ENCODE peak calls at places on chromosomes 6 and 20, in eight cellular contexts. One of them, this sample, is unnamed.
A peak's percentile ranks its signal among the peaks of the same experiment; 100 is the strongest.

GRCh38 chr20:59207235-59207634 is 43.6 kb downstream of the ZNF831 start:
- DNase-seq in bronchial epithelial cell: no peak
- DNase-seq in fibroblast of pulmonary artery: no peak
- DNase-seq in astrocyte: no peak
- DNase-seq in heart right ventricle: no peak
- DNase-seq in fibroblast of the aortic adventitia: no peak
- DNase-seq in GM12865: no peak
- DNase-seq in CD8-positive, alpha-beta memory T cell: no peak
- DNase-seq in this sample: no peak

GRCh38 chr6:149856256-149856994 is 7.7 kb downstream of the LRP11 start:
- DNase-seq in astrocyte: peak; percentile 19
- DNase-seq in CD8-positive, alpha-beta memory T cell: no peak
- DNase-seq in GM12865: no peak
- DNase-seq in bronchial epithelial cell: peak; percentile 48
- DNase-seq in fibroblast of pulmonary artery: no peak
- DNase-seq in heart right ventricle: no peak
- DNase-seq in fibroblast of the aortic adventitia: no peak
- DNase-seq in this sample: peak; percentile 36

GRCh38 chr6:138278326-138278725 is 60.0 kb upstream of the PBOV1 start:
- DNase-seq in heart right ventricle: peak; percentile 18
- DNase-seq in astrocyte: peak; percentile 6
- DNase-seq in GM12865: peak; percentile 9
- DNase-seq in CD8-positive, alpha-beta memory T cell: no peak
- DNase-seq in fibroblast of pulmonary artery: peak; percentile 46
- DNase-seq in bronchial epithelial cell: peak; percentile 46
- DNase-seq in fibroblast of the aortic adventitia: peak; percentile 41
- DNase-seq in this sample: peak; percentile 59

GRCh38 chr6:7262746-7263335 is 50.2 kb downstream of the SSR1 start:
- DNase-seq in CD8-positive, alpha-beta memory T cell: no peak
- DNase-seq in astrocyte: no peak
- DNase-seq in fibroblast of pulmonary artery: no peak
- DNase-seq in heart right ventricle: no peak
- DNase-seq in GM12865: no peak
- DNase-seq in bronchial epithelial cell: no peak
- DNase-seq in fibroblast of the aortic adventitia: no peak
- DNase-seq in this sample: no peak

GRCh38 chr6:73451166-73452106 is 661 bp downstream of the CGAS start:
- DNase-seq in fibroblast of the aortic adventitia: peak; percentile 61
- DNase-seq in CD8-positive, alpha-beta memory T cell: peak; percentile 37
- DNase-seq in heart right ventricle: peak; percentile 35
- DNase-seq in astrocyte: peak; percentile 12
- DNase-seq in bronchial epithelial cell: peak; percentile 25
- DNase-seq in fibroblast of pulmonary artery: peak; percentile 49
- DNase-seq in GM12865: peak; percentile 84
- DNase-seq in this sample: peak; percentile 37

GRCh38 chr6:154954352-154954751 is 40.8 kb upstream of the TIAM2 start:
- DNase-seq in bronchial epithelial cell: no peak
- DNase-seq in CD8-positive, alpha-beta memory T cell: no peak
- DNase-seq in GM12865: no peak
- DNase-seq in astrocyte: peak; percentile 57
- DNase-seq in heart right ventricle: no peak
- DNase-seq in fibroblast of pulmonary artery: no peak
- DNase-seq in fibroblast of the aortic adventitia: no peak
- DNase-seq in this sample: no peak

GRCh38 chr20:62769346-62770071 is 26.8 kb upstream of the MRGBP start:
- DNase-seq in astrocyte: no peak
- DNase-seq in heart right ventricle: no peak
- DNase-seq in fibroblast of pulmonary artery: no peak
- DNase-seq in bronchial epithelial cell: no peak
- DNase-seq in fibroblast of the aortic adventitia: no peak
- DNase-seq in CD8-positive, alpha-beta memory T cell: no peak
- DNase-seq in GM12865: no peak
- DNase-seq in this sample: no peak

GRCh38 chr6:18102783-18103509 is 19.5 kb downstream of the NHLRC1 start:
- DNase-seq in fibroblast of the aortic adventitia: no peak
- DNase-seq in GM12865: no peak
- DNase-seq in astrocyte: no peak
- DNase-seq in bronchial epithelial cell: no peak
- DNase-seq in fibroblast of pulmonary artery: no peak
- DNase-seq in heart right ventricle: no peak
- DNase-seq in CD8-positive, alpha-beta memory T cell: no peak
- DNase-seq in this sample: no peak

DNA sequence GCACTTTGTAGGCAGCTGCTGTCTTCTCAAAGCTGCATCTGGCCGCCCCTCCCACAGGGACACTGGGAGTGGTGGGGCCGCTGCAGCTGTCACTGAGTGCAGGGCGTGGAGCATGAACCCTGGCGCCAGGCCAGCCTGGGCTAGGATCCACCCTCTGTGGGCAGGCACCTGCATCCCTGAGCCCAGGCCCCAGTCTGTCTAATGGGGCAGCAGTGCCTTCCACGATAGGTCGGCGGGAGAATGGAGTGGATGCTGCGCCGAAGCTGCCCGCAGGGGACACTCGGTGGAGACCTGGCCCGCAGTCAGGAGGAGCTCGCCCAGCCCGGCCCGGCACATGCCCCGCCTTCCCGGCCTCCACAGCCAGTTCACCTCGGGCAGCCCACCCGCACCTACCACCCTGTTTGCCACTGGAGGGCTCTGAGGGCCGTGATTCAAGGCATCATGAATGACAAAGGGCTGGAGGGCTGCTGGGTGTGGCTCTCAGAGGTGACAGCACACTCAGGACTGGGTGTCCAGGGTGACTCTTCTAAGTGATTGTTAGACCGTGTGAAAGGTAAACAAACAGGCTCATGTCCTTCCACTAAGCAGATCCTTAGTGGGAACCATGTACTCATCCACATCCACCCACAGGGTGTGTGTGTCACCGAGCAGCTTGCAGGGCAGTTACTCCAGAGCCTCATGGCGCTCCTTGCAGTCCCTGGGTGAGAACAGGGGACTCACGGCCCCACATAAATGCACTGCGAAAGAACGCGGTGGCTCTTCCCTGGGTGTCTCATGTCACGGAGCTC is 133.9 kb downstream of the AGPAT4 start:
- DNase-seq in fibroblast of pulmonary artery: no peak
- DNase-seq in fibroblast of the aortic adventitia: no peak
- DNase-seq in CD8-positive, alpha-beta memory T cell: no peak
- DNase-seq in astrocyte: no peak
- DNase-seq in heart right ventricle: no peak
- DNase-seq in bronchial epithelial cell: peak; percentile 28
- DNase-seq in GM12865: no peak
- DNase-seq in this sample: peak; percentile 36
- H3K4me3 ChIP-seq in fibroblast of pulmonary artery: no peak overlapping the region
- H3K4me3 ChIP-seq in fibroblast of the aortic adventitia: no peak overlapping the region
- H3K4me3 ChIP-seq in CD8-positive, alpha-beta memory T cell: no peak overlapping the region
- H3K4me3 ChIP-seq in astrocyte: no peak overlapping the region
- H3K4me3 ChIP-seq in heart right ventricle: no peak overlapping the region
- H3K4me3 ChIP-seq in bronchial epithelial cell: no peak overlapping the region
- H3K4me3 ChIP-seq in GM12865: no peak overlapping the region
- H3K4me3 ChIP-seq in this sample: no peak overlapping the region

GRCh38 chr20:10653593-10654288 is 20.1 kb downstream of the JAG1 start:
- DNase-seq in fibroblast of pulmonary artery: peak; percentile 83
- DNase-seq in fibroblast of the aortic adventitia: peak; percentile 93
- DNase-seq in GM12865: peak; percentile 31
- DNase-seq in astrocyte: peak; percentile 98
- DNase-seq in bronchial epithelial cell: no peak
- DNase-seq in CD8-positive, alpha-beta memory T cell: no peak
- DNase-seq in heart right ventricle: peak; percentile 62
- DNase-seq in this sample: no peak

GRCh38 chr20:10658051-10658823 is 15.6 kb downstream of the JAG1 start:
- DNase-seq in bronchial epithelial cell: no peak
- DNase-seq in heart right ventricle: no peak
- DNase-seq in astrocyte: no peak
- DNase-seq in fibroblast of the aortic adventitia: no peak
- DNase-seq in CD8-positive, alpha-beta memory T cell: no peak
- DNase-seq in fibroblast of pulmonary artery: no peak
- DNase-seq in GM12865: no peak
- DNase-seq in this sample: no peak

GRCh38 chr20:10656270-10656669 is 17.5 kb downstream of the JAG1 start:
- DNase-seq in fibroblast of pulmonary artery: no peak
- DNase-seq in bronchial epithelial cell: no peak
- DNase-seq in GM12865: no peak
- DNase-seq in heart right ventricle: no peak
- DNase-seq in fibroblast of the aortic adventitia: no peak
- DNase-seq in astrocyte: no peak
- DNase-seq in CD8-positive, alpha-beta memory T cell: no peak
- DNase-seq in this sample: no peak

GRCh38 chr20:10654630-10655029 is 19.2 kb downstream of the JAG1 start:
- DNase-seq in heart right ventricle: no peak
- DNase-seq in bronchial epithelial cell: peak; percentile 92
- DNase-seq in GM12865: peak; percentile 78
- DNase-seq in fibroblast of the aortic adventitia: no peak
- DNase-seq in fibroblast of pulmonary artery: no peak
- DNase-seq in CD8-positive, alpha-beta memory T cell: no peak
- DNase-seq in astrocyte: no peak
- DNase-seq in this sample: peak; percentile 97

GRCh38 chr20:10655723-10656122 is 18.1 kb downstream of the JAG1 start:
- DNase-seq in GM12865: no peak
- DNase-seq in CD8-positive, alpha-beta memory T cell: no peak
- DNase-seq in heart right ventricle: no peak
- DNase-seq in fibroblast of pulmonary artery: no peak
- DNase-seq in bronchial epithelial cell: no peak
- DNase-seq in astrocyte: no peak
- DNase-seq in fibroblast of the aortic adventitia: no peak
- DNase-seq in this sample: no peak
- H3K4me3 ChIP-seq in GM12865: no peak overlapping the region
- H3K4me3 ChIP-seq in CD8-positive, alpha-beta memory T cell: no peak overlapping the region
- H3K4me3 ChIP-seq in heart right ventricle: no peak overlapping the region
- H3K4me3 ChIP-seq in fibroblast of pulmonary artery: no peak overlapping the region
- H3K4me3 ChIP-seq in bronchial epithelial cell: no peak overlapping the region
- H3K4me3 ChIP-seq in astrocyte: no peak overlapping the region
- H3K4me3 ChIP-seq in fibroblast of the aortic adventitia: no peak overlapping the region
- H3K4me3 ChIP-seq in this sample: no peak overlapping the region

GRCh38 chr6:37819802-37820712 is 530 bp downstream of the ZFAND3 start:
- DNase-seq in fibroblast of pulmonary artery: peak; percentile 75
- DNase-seq in astrocyte: peak; percentile 42
- DNase-seq in heart right ventricle: peak; percentile 71
- DNase-seq in GM12865: peak; percentile 66
- DNase-seq in fibroblast of the aortic adventitia: peak; percentile 75
- DNase-seq in bronchial epithelial cell: peak; percentile 85
- DNase-seq in CD8-positive, alpha-beta memory T cell: peak; percentile 62
- DNase-seq in this sample: peak; percentile 76

GRCh38 chr6:37821449-37821848 is 1.9 kb downstream of the ZFAND3 start:
- DNase-seq in astrocyte: no peak
- DNase-seq in GM12865: no peak
- DNase-seq in bronchial epithelial cell: no peak
- DNase-seq in fibroblast of the aortic adventitia: no peak
- DNase-seq in fibroblast of pulmonary artery: no peak
- DNase-seq in heart right ventricle: no peak
- DNase-seq in CD8-positive, alpha-beta memory T cell: no peak
- DNase-seq in this sample: no peak

GRCh38 chr6:37824170-37824569 is 4.6 kb downstream of the ZFAND3 start:
- DNase-seq in bronchial epithelial cell: no peak
- DNase-seq in fibroblast of the aortic adventitia: no peak
- DNase-seq in astrocyte: no peak
- DNase-seq in CD8-positive, alpha-beta memory T cell: no peak
- DNase-seq in fibroblast of pulmonary artery: no peak
- DNase-seq in heart right ventricle: no peak
- DNase-seq in GM12865: no peak
- DNase-seq in this sample: no peak

GRCh38 chr6:37820713-37821069 is 1.2 kb downstream of the ZFAND3 start:
- DNase-seq in fibroblast of pulmonary artery: no peak
- DNase-seq in heart right ventricle: no peak
- DNase-seq in fibroblast of the aortic adventitia: no peak
- DNase-seq in CD8-positive, alpha-beta memory T cell: no peak
- DNase-seq in astrocyte: no peak
- DNase-seq in bronchial epithelial cell: no peak
- DNase-seq in GM12865: no peak
- DNase-seq in this sample: peak; percentile 13

DNA sequence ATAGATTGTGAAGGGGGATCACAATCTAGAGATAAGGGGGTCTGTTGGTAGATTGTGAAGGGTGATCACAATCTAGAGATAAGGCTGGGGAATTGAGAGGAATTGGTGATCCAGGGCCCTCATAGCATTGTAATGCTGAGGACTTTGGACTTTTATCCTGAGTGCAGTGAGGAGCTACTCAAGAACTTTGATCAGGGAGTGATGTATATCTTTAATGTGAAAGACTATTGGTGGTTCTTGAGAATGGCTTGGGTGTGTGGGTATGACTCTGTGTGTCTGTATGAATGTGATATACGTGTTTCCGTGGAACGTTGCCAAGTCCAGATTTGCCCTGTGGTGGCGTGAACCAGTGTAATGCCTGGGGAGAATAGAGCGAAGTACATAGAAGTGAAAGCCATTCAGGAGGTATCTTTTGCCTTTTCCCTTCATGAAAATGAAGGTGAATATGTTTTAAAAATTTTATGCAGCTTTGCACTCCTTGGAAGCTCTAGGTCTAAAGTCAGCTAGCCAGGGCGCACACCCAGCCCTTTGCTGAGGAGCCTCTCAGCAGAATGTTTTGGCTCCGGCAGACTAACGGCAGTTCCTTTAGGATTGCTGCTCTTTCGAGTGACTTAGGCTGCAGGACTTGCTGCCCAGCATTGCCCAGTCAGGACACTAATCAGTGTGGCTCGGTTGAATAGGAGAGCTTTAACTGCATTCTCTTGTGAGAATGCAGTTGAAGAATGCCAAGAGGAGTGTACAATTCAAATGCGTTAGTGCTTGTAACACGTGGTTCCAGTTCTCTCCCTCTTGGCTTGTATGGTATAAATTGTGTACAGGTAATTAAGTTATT is 3.5 kb downstream of the ZFAND3 start:
- DNase-seq in CD8-positive, alpha-beta memory T cell: no peak
- DNase-seq in heart right ventricle: no peak
- DNase-seq in fibroblast of the aortic adventitia: peak; percentile 57
- DNase-seq in GM12865: no peak
- DNase-seq in astrocyte: peak; percentile 36
- DNase-seq in bronchial epithelial cell: peak; percentile 79
- DNase-seq in fibroblast of pulmonary artery: peak; percentile 39
- DNase-seq in this sample: peak; percentile 89
- H3K4me3 ChIP-seq in CD8-positive, alpha-beta memory T cell: no peak overlapping the region
- H3K4me3 ChIP-seq in heart right ventricle: no peak overlapping the region
- H3K4me3 ChIP-seq in fibroblast of the aortic adventitia: peak overlapping the region; percentile 40
- H3K4me3 ChIP-seq in GM12865: no peak overlapping the region
- H3K4me3 ChIP-seq in astrocyte: peak overlapping the region; percentile 24
- H3K4me3 ChIP-seq in bronchial epithelial cell: no peak overlapping the region
- H3K4me3 ChIP-seq in fibroblast of pulmonary artery: peak overlapping the region; percentile 8
- H3K4me3 ChIP-seq in this sample: peak overlapping the region; percentile 4

DNA sequence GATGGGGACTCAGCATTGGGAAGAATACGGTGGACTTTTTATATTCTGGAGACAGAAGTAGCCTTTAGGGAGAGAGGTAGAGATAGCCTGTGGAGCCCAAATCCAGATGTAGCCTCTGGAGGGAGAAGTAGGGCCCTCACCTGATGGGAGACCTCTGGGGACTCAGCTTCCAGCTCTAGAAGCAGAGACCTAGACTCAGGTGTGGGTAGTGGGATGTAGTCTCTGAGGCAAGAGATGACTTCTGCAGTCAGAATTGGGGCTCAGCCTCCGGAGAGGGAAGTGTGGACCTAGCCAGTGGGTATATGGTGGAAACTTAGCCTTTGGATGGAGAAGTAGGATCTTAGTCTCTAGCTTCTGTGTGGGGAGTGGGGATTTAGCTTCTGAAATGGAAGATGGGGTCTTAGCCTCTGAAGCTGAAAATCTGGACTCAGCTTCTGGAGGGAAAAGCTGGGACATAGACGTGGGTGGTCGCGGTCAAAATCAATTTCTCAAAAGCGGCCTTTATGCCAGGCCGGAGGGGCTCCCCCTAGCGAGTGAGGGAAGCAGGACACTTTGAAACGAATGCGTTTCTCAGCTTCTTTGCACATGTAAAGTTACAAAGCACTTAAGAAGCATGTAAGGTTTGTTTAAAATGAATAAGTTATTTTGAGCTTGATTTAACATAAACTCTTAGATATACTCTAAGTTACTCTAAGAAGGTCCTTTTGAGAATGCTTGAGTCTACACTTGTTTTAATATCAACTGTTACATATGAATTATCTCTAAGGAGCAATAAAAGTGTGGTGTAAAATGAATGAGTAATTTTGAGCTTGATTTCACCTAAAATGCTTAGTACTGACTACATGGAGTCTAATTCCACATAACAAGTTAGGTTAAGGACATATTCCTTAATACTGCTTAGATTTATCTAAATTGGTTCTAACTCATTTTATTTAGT is 12.9 kb upstream of the ZNF343 start:
- DNase-seq in astrocyte: no peak
- DNase-seq in CD8-positive, alpha-beta memory T cell: peak; percentile 45
- DNase-seq in fibroblast of pulmonary artery: peak; percentile 61
- DNase-seq in bronchial epithelial cell: peak; percentile 26
- DNase-seq in heart right ventricle: peak; percentile 26
- DNase-seq in fibroblast of the aortic adventitia: peak; percentile 53
- DNase-seq in GM12865: peak; percentile 62
- DNase-seq in this sample: peak; percentile 51
- H3K4me3 ChIP-seq in astrocyte: no peak overlapping the region
- H3K4me3 ChIP-seq in CD8-positive, alpha-beta memory T cell: no peak overlapping the region
- H3K4me3 ChIP-seq in fibroblast of pulmonary artery: no peak overlapping the region
- H3K4me3 ChIP-seq in bronchial epithelial cell: no peak overlapping the region
- H3K4me3 ChIP-seq in heart right ventricle: no peak overlapping the region
- H3K4me3 ChIP-seq in fibroblast of the aortic adventitia: no peak overlapping the region
- H3K4me3 ChIP-seq in GM12865: no peak overlapping the region
- H3K4me3 ChIP-seq in this sample: no peak overlapping the region

This sample was measured in epithelial cell of esophagus.